ENCODE peak calls at places on chromosome 11, in five cellular contexts. G, C, S, W and Z are unnamed samples.
A peak's percentile ranks its signal among the peaks of the same experiment; 100 is the strongest.

GRCh38 chr11:45843158-45843924 is 3.9 kb upstream of the CRY2 start:
- DNase-seq in G (peak; percentile 95), C (peak; percentile 93), S (peak; percentile 93), W (peak; percentile 93), Z (peak; percentile 94)

GRCh38 chr11:110921742-110922200 is 209.5 kb upstream of the ARHGAP20 start:
- DNase-seq in G (no peak), C (no peak), S (peak; percentile 91), W (peak; percentile 88), Z (no peak)

GRCh38 chr11:109140857-109141515 is 281.0 kb upstream of the C11orf87 start:
- DNase-seq in G (peak; percentile 16), C (no peak), S (no peak), W (no peak), Z (no peak)

GRCh38 chr11:65388731-65389130 is 2.3 kb downstream of the FRMD8 start:
- DNase-seq in G (no peak), C (no peak), S (no peak), W (no peak), Z (no peak)

GRCh38 chr11:5992604-5993251 is 5.9 kb upstream of the OR52L1 start:
- DNase-seq in G (no peak), C (no peak), S (no peak), W (peak; percentile 16), Z (no peak)

GRCh38 chr11:19013181-19013857 is 47.2 kb downstream of the MRGPRX2 start:
- DNase-seq in G (no peak), C (no peak), S (no peak), W (no peak), Z (no peak)

GRCh38 chr11:111765320-111765983 is 737 bp downstream of the PPP2R1B start:
- DNase-seq in G (peak; percentile 91), C (no peak), S (no peak), W (no peak), Z (no peak)

GRCh38 chr11:13983081-13983751 is 20.7 kb downstream of the SPON1 start:
- DNase-seq in G (peak; percentile 31), C (no peak), S (peak; percentile 52), W (no peak), Z (no peak)

GRCh38 chr11:36500315-36500721 is 9.8 kb downstream of the TRAF6 start:
- DNase-seq in G (no peak), C (no peak), S (no peak), W (peak; percentile 88), Z (no peak)

GRCh38 chr11:18285841-18286240 is 19.8 kb downstream of the SAA1 start:
- DNase-seq in G (no peak), C (no peak), S (no peak), W (no peak), Z (no peak)

GRCh38 chr11:2208691-2209369 is 37.2 kb upstream of the TH start:
- DNase-seq in G (peak; percentile 79), C (no peak), S (peak; percentile 18), W (no peak), Z (peak; percentile 63)

GRCh38 chr11:20522536-20522935 is 76.9 kb upstream of the SLC6A5 start:
- DNase-seq in G (no peak), C (no peak), S (no peak), W (no peak), Z (no peak)

GRCh38 chr11:108997826-108998225 is 333.0 kb downstream of the DDX10 start:
- DNase-seq in G (no peak), C (no peak), S (no peak), W (no peak), Z (no peak)

GRCh38 chr11:14425621-14426020 is 66.6 kb upstream of the RRAS2 start:
- DNase-seq in G (no peak), C (no peak), S (no peak), W (no peak), Z (no peak)

GRCh38 chr11:78946945-78947914 is 372.6 kb upstream of the NARS2 start:
- DNase-seq in G (no peak), C (no peak), S (peak; percentile 71), W (no peak), Z (no peak)

GRCh38 chr11:23976776-23977380 is 520.0 kb upstream of the LUZP2 start:
- DNase-seq in G (no peak), C (no peak), S (no peak), W (peak; percentile 24), Z (no peak)

GRCh38 chr11:34198523-34198922 is 93.1 kb downstream of the NAT10 start:
- DNase-seq in G (no peak), C (no peak), S (no peak), W (no peak), Z (no peak)

GRCh38 chr11:134205729-134206128 is 18.0 kb downstream of the NCAPD3 start:
- DNase-seq in G (no peak), C (no peak), S (no peak), W (no peak), Z (no peak)

GRCh38 chr11:124075841-124076571 is 34.9 kb upstream of the OR10G7 start:
- DNase-seq in G (peak; percentile 83), C (no peak), S (no peak), W (peak; percentile 10), Z (peak; percentile 70)

GRCh38 chr11:21429401-21429800 is 760.0 kb downstream of the NELL1 start:
- DNase-seq in G (no peak), C (no peak), S (no peak), W (no peak), Z (no peak)

GRCh38 chr11:114893329-114893728 is 215.0 kb downstream of the NXPE2 start:
- DNase-seq in G (no peak), C (no peak), S (no peak), W (no peak), Z (no peak)

GRCh38 chr11:65134240-65134951 is at the start of gene SYVN1:
- DNase-seq in G (peak; percentile 96), C (peak; percentile 94), S (peak; percentile 89), W (peak; percentile 90), Z (peak; percentile 96)

GRCh38 chr11:71120346-71120963 is 131.9 kb downstream of the SHANK2 start:
- DNase-seq in G (no peak), C (no peak), S (no peak), W (peak; percentile 8), Z (no peak)

GRCh38 chr11:119368121-119369034 is 13.1 kb downstream of the USP2 start:
- DNase-seq in G (no peak), C (no peak), S (peak; percentile 51), W (peak; percentile 33), Z (peak; percentile 77)

GRCh38 chr11:8080674-8081590 is at the start of gene TUB:
- DNase-seq in G (no peak), C (peak; percentile 41), S (no peak), W (peak; percentile 29), Z (no peak)

GRCh38 chr11:61268588-61269250 is 26.4 kb downstream of the VWCE start:
- DNase-seq in G (no peak), C (no peak), S (no peak), W (no peak), Z (no peak)

GRCh38 chr11:107665016-107665415 is 46.8 kb downstream of the SLN start:
- DNase-seq in G (no peak), C (no peak), S (no peak), W (peak; percentile 25), Z (no peak)

GRCh38 chr11:8403310-8403709 is 139.6 kb upstream of the LMO1 start:
- DNase-seq in G (no peak), C (no peak), S (no peak), W (peak; percentile 20), Z (no peak)

GRCh38 chr11:59145534-59145933 is 2.9 kb downstream of the FAM111A start:
- DNase-seq in G (no peak), C (no peak), S (no peak), W (peak; percentile 82), Z (no peak)
- H3K4me3 ChIP-seq in G (peak overlapping the region; percentile 78), C (peak overlapping the region; percentile 89), S (no peak overlapping the region), W (no peak overlapping the region), Z (peak overlapping the region; percentile 75)

DNA sequence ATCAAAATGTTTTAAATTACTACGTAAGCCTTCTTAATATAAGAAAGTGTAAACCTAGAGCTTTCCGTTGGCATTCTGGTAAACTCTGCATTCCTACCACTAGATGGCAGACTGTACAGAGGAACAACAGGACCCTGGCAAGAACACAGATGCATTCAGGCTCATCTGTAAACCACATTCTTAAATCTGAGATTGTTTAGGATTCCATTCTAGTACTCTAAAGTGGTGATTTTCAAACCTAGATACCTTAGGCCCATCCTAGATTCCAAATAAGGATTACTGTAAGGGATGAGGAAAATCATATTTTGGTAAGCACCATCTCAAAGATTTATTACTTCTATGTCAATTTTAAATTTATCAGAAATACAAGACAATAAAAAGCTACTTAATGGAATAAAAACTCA is 26.9 kb downstream of the PICALM start:
- DNase-seq in G (no peak), C (peak; percentile 62), S (peak; percentile 88), W (peak; percentile 95), Z (no peak)
- H3K4me1 ChIP-seq in G (peaks cover 24% of the 10 kb centered on the region), C (peaks cover 52% of the 10 kb centered on the region), S (peaks cover 9% of the 10 kb centered on the region), W (peaks cover 21% of the 10 kb centered on the region), Z (peaks cover 64% of the 10 kb centered on the region)

GRCh38 chr11:22920939-22921565 is 60.8 kb upstream of the CCDC179 start:
- DNase-seq in G (no peak), C (no peak), S (no peak), W (peak; percentile 70), Z (no peak)
- H3K27ac ChIP-seq in G (no peak overlapping the region), C (no peak overlapping the region), S (no peak overlapping the region), W (no peak overlapping the region), Z (no peak overlapping the region)

DNA sequence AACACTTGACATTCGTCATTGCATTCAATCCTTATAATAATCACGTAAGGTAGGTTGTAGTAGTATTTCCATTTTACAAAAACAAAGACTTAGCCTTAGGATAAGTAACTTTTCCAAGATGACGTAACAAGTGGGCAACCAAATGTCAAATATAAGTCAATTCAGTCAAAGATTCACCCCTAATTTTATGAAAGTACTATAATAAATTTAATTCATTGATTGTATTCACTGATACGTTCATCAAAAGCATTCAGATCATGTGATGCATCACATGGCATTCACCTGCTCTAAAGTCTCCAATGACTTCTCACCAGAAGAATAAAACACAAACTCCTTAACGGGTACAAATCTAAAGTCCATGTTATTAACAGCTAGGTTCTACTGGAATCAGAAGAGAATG is 2.1 kb downstream of the KIF18A start:
- DNase-seq in G (no peak), C (no peak), S (no peak), W (no peak), Z (no peak)
- H3K4me3 ChIP-seq in G (no peak overlapping the region), C (no peak overlapping the region), S (no peak overlapping the region), W (peak overlapping the region; percentile 57), Z (no peak overlapping the region)

GRCh38 chr11:31812392-31813241 is 1.5 kb upstream of the PAX6 start:
- DNase-seq in G (no peak), C (no peak), S (no peak), W (no peak), Z (no peak)
- H3K4me1 ChIP-seq in G (peaks cover 32% of the 10 kb centered on the region), C (peaks cover 47% of the 10 kb centered on the region), S (no peaks in the 10 kb centered on the region), W (peaks cover 12% of the 10 kb centered on the region), Z (peaks cover 71% of the 10 kb centered on the region)

GRCh38 chr11:75635009-75635909 is 33.6 kb downstream of the MAP6 start:
- DNase-seq in G (no peak), C (no peak), S (peak; percentile 35), W (peak; percentile 75), Z (no peak)
- H3K27ac ChIP-seq in G (no peak overlapping the region), C (no peak overlapping the region), S (peak overlapping the region; percentile 29), W (no peak overlapping the region), Z (no peak overlapping the region)